ENCODE peak calls at places on chromosomes 13 and 19, in seven cellular contexts. F is kidney, M is body of pancreas, V is neural crest cell, K is T-cell, T is MCF 10A, N is anterior cingulate cortex. Q is an unnamed sample.

GRCh38 chr19:29367701-29368306 is 154.9 kb upstream of the UQCRFS1 start:
- DNase-seq in F (no peak), M (no peak), V (no peak), K (no peak), T (no peak), N (no peak), Q (no peak)

GRCh38 chr19:46984077-46985010 is 35.3 kb upstream of the NPAS1 start:
- DNase-seq in F (no peak), M (peak; percentile 61), V (no peak), K (no peak), T (peak; percentile 89), N (no peak), Q (no peak)

GRCh38 chr19:3479177-3479818 is 1.0 kb downstream of the SMIM24 start:
- DNase-seq in F (no peak), M (no peak), V (no peak), K (peak; percentile 55), T (no peak), N (no peak), Q (peak; percentile 40)

GRCh38 chr13:109159650-109160309 is 530.4 kb downstream of the MYO16 start:
- DNase-seq in F (no peak), M (no peak), V (no peak), K (no peak), T (no peak), N (no peak), Q (no peak)

GRCh38 chr13:76350399-76350798 is 535.8 kb downstream of the KCTD12 start:
- DNase-seq in F (no peak), M (peak; percentile 56), V (no peak), K (no peak), T (peak; percentile 47), N (no peak), Q (no peak)

GRCh38 chr19:48918801-48919247 is 14.7 kb upstream of the DHDH start:
- DNase-seq in F (no peak), M (no peak), V (peak; percentile 44), K (no peak), T (no peak), N (peak; percentile 25), Q (peak; percentile 48)

GRCh38 chr13:44022196-44022595 is 142.5 kb downstream of the LACC1 start:
- DNase-seq in F (no peak), M (no peak), V (no peak), K (no peak), T (peak; percentile 65), N (no peak), Q (no peak)

GRCh38 chr13:113209880-113210421 is 538 bp downstream of the CUL4A start:
- DNase-seq in F (peak; percentile 90), M (peak; percentile 72), V (peak; percentile 40), K (peak; percentile 76), T (peak; percentile 48), N (peak; percentile 33), Q (peak; percentile 79)

GRCh38 chr19:48630289-48631036 is 6.7 kb downstream of the DBP start:
- DNase-seq in F (peak; percentile 92), M (peak; percentile 62), V (no peak), K (no peak), T (no peak), N (peak; percentile 50), Q (peak; percentile 74)

GRCh38 chr19:48419158-48419920 is 25.9 kb downstream of the GRIN2D start:
- DNase-seq in F (peak; percentile 75), M (peak; percentile 39), V (peak; percentile 50), K (peak; percentile 73), T (no peak), N (peak; percentile 39), Q (no peak)

GRCh38 chr19:11950312-11950711 is 14.5 kb upstream of the ZNF763 start:
- DNase-seq in F (no peak), M (no peak), V (no peak), K (no peak), T (no peak), N (no peak), Q (no peak)

GRCh38 chr19:10808937-10809655 is 26.9 kb downstream of the TMED1 start:
- DNase-seq in F (no peak), M (no peak), V (no peak), K (no peak), T (peak; percentile 93), N (no peak), Q (no peak)

GRCh38 chr19:43773725-43774102 is 7.1 kb downstream of the KCNN4 start:
- DNase-seq in F (no peak), M (no peak), V (no peak), K (no peak), T (no peak), N (no peak), Q (no peak)

GRCh38 chr13:102091231-102091630 is 310.6 kb downstream of the FGF14 start:
- DNase-seq in F (no peak), M (no peak), V (no peak), K (no peak), T (peak; percentile 18), N (no peak), Q (peak; percentile 53)

GRCh38 chr13:99652141-99652540 is 150.9 kb downstream of the TM9SF2 start:
- DNase-seq in F (no peak), M (no peak), V (no peak), K (no peak), T (no peak), N (no peak), Q (no peak)

GRCh38 chr19:49689133-49690072 is at the start of gene ADM5:
- DNase-seq in F (no peak), M (peak; percentile 86), V (no peak), K (no peak), T (no peak), N (peak; percentile 51), Q (no peak)

GRCh38 chr13:32262619-32263018 is 52.5 kb downstream of the ZAR1L start:
- DNase-seq in F (no peak), M (no peak), V (no peak), K (no peak), T (no peak), N (no peak), Q (no peak)

GRCh38 chr13:101065314-101065713 is 351.0 kb downstream of the NALCN start:
- DNase-seq in F (peak; percentile 39), M (no peak), V (no peak), K (no peak), T (no peak), N (no peak), Q (no peak)

GRCh38 chr13:98422046-98422445 is 154.9 kb downstream of the STK24 start:
- DNase-seq in F (no peak), M (no peak), V (no peak), K (no peak), T (no peak), N (no peak), Q (no peak)

GRCh38 chr19:10915511-10916091 is 12.8 kb downstream of the YIPF2 start:
- DNase-seq in F (no peak), M (no peak), V (no peak), K (no peak), T (peak; percentile 92), N (no peak), Q (peak; percentile 53)

GRCh38 chr19:29245221-29245620 is 32.3 kb upstream of the UQCRFS1 start:
- DNase-seq in F (no peak), M (no peak), V (no peak), K (no peak), T (no peak), N (no peak), Q (no peak)

GRCh38 chr13:91764527-91764926 is 366.1 kb downstream of the GPC5 start:
- DNase-seq in F (no peak), M (no peak), V (no peak), K (no peak), T (no peak), N (no peak), Q (no peak)

GRCh38 chr13:25046985-25047660 is 48.8 kb upstream of the PABPC3 start:
- DNase-seq in F (peak; percentile 46), M (no peak), V (peak; percentile 67), K (no peak), T (no peak), N (peak; percentile 11), Q (no peak)

GRCh38 chr13:42876810-42877550 is 95.6 kb downstream of the FAM216B start:
- DNase-seq in F (no peak), M (no peak), V (no peak), K (no peak), T (peak; percentile 69), N (no peak), Q (peak; percentile 25)

GRCh38 chr19:4877753-4878490 is 10.5 kb upstream of the PLIN3 start:
- DNase-seq in F (peak; percentile 80), M (peak; percentile 32), V (no peak), K (no peak), T (peak; percentile 22), N (peak; percentile 85), Q (no peak)

GRCh38 chr19:49835562-49835961 is 15.4 kb upstream of the PTOV1 start:
- DNase-seq in F (no peak), M (no peak), V (no peak), K (no peak), T (no peak), N (no peak), Q (no peak)

GRCh38 chr13:71754407-71754974 is 112.5 kb downstream of the DACH1 start:
- DNase-seq in F (no peak), M (peak; percentile 7), V (no peak), K (no peak), T (no peak), N (no peak), Q (no peak)

GRCh38 chr19:50328257-50329145 is 676 bp downstream of the KCNC3 start:
- DNase-seq in F (no peak), M (peak; percentile 37), V (no peak), K (no peak), T (no peak), N (no peak), Q (no peak)